ENCODE peak calls at places on chromosomes 2 and 18, in four cellular contexts. D is H7, J is astrocyte, B is prostate gland. T is an unnamed sample.
A peak's percentile ranks its signal among the peaks of the same experiment; 100 is the strongest.

GRCh38 chr18:76972838-76973237 is 150.5 kb downstream of the ZNF236 start:
- DNase-seq in J (peak; percentile 16), B (no peak), D (no peak), T (no peak)

GRCh38 chr2:172442072-172442895 is 14.9 kb downstream of the ITGA6 start:
- DNase-seq in D (no peak), B (peak; percentile 36), J (peak; percentile 96), T (peak; percentile 100)

GRCh38 chr18:40874233-40874632 is 1080.8 kb upstream of the PIK3C3 start:
- DNase-seq in J (peak; percentile 51), D (no peak), B (no peak), T (peak; percentile 96)

GRCh38 chr2:171394164-171394725 is 39.5 kb downstream of the METTL8 start:
- DNase-seq in B (no peak), J (no peak), D (no peak), T (no peak)

GRCh38 chr2:227228061-227228667 is 63.7 kb downstream of the COL4A3 start:
- DNase-seq in J (no peak), B (peak; percentile 63), D (no peak), T (peak; percentile 70)

GRCh38 chr18:51425475-51425874 is 228.0 kb upstream of the MEX3C start:
- DNase-seq in D (no peak), J (no peak), B (no peak), T (peak; percentile 7)

GRCh38 chr18:45621068-45621511 is 5.8 kb downstream of the SLC14A2 start:
- DNase-seq in J (no peak), D (peak; percentile 78), B (no peak), T (peak; percentile 48)

GRCh38 chr18:42574871-42575270 is 540.6 kb downstream of the RIT2 start:
- DNase-seq in B (no peak), J (no peak), D (no peak), T (no peak)

GRCh38 chr2:131146255-131146654 is 41.1 kb downstream of the PLEKHB2 start:
- DNase-seq in B (no peak), D (no peak), J (no peak), T (no peak)

GRCh38 chr2:230435431-230435830 is 19.4 kb downstream of the SP100 start:
- DNase-seq in D (no peak), J (no peak), B (no peak), T (peak; percentile 69)

GRCh38 chr18:3538456-3538855 is 88.5 kb downstream of the TGIF1 start:
- DNase-seq in D (no peak), J (no peak), B (peak; percentile 12), T (no peak)

GRCh38 chr2:55011741-55012574 is 38.3 kb downstream of the RTN4 start:
- DNase-seq in D (no peak), B (no peak), J (no peak), T (peak; percentile 26)

GRCh38 chr2:26243643-26244478 is 571 bp downstream of the HADHA start:
- DNase-seq in J (peak; percentile 23), B (no peak), D (peak; percentile 28), T (peak; percentile 71)

GRCh38 chr2:153163055-153163454 is 315.5 kb downstream of the RPRM start:
- DNase-seq in D (peak; percentile 29), J (peak; percentile 2), B (peak; percentile 9), T (peak; percentile 35)

GRCh38 chr2:121008978-121009377 is 273.3 kb downstream of the GLI2 start:
- DNase-seq in J (no peak), D (peak; percentile 87), B (no peak), T (no peak)

GRCh38 chr18:9468998-9469397 is 6.3 kb upstream of the RALBP1 start:
- DNase-seq in J (no peak), B (no peak), D (no peak), T (no peak)

GRCh38 chr2:202514732-202515131 is 120.0 kb upstream of the FAM117B start:
- DNase-seq in B (no peak), J (no peak), D (no peak), T (no peak)

GRCh38 chr18:77329651-77330050 is 80.0 kb downstream of the GALR1 start:
- DNase-seq in B (no peak), J (no peak), D (no peak), T (no peak)

GRCh38 chr2:105953942-105954341 is 209.2 kb downstream of the NCK2 start:
- DNase-seq in J (no peak), D (no peak), B (no peak), T (no peak)

GRCh38 chr2:18411571-18411970 is 148.9 kb downstream of the RDH14 start:
- DNase-seq in D (no peak), B (no peak), J (no peak), T (no peak)

GRCh38 chr2:239962890-239963591 is 62.1 kb downstream of the NDUFA10 start:
- DNase-seq in D (no peak), B (no peak), J (no peak), T (no peak)

GRCh38 chr2:67727623-67728022 is 330.5 kb downstream of the ETAA1 start:
- DNase-seq in B (no peak), D (no peak), J (no peak), T (no peak)

GRCh38 chr2:54767921-54768320 is 44.5 kb downstream of the EML6 start:
- DNase-seq in B (no peak), J (peak; percentile 53), D (no peak), T (peak; percentile 97)

GRCh38 chr2:188884051-188884450 is 90.1 kb upstream of the COL3A1 start:
- DNase-seq in J (peak; percentile 69), B (no peak), D (no peak), T (no peak)

GRCh38 chr2:164771897-164772296 is 69.7 kb downstream of the COBLL1 start:
- DNase-seq in J (no peak), D (no peak), B (no peak), T (no peak)

GRCh38 chr18:55152801-55153200 is 193.5 kb upstream of the CCDC68 start:
- DNase-seq in B (no peak), D (no peak), J (peak; percentile 69), T (peak; percentile 88)

GRCh38 chr2:33278245-33278943 is 198.1 kb upstream of the RASGRP3 start:
- DNase-seq in B (no peak), D (no peak), J (no peak), T (no peak)

GRCh38 chr2:206250041-206250897 is 24.2 kb upstream of the ZDBF2 start:
- DNase-seq in D (peak; percentile 68), J (no peak), B (no peak), T (no peak)

GRCh38 chr2:175049671-175050070 is 44.5 kb upstream of the CHN1 start:
- DNase-seq in D (no peak), B (no peak), J (no peak), T (peak; percentile 19)

GRCh38 chr2:66962625-66963207 is 434.4 kb upstream of the ETAA1 start:
- DNase-seq in D (no peak), J (peak; percentile 39), B (no peak), T (no peak)

GRCh38 chr2:159185401-159186130 is 100.9 kb downstream of the WDSUB1 start:
- DNase-seq in D (peak; percentile 71), J (peak; percentile 99), B (no peak), T (peak; percentile 22)

GRCh38 chr18:32389868-32390267 is 80.8 kb downstream of the GAREM1 start:
- DNase-seq in D (no peak), J (no peak), B (no peak), T (peak; percentile 50)

GRCh38 chr2:70887208-70887549 is 48.5 kb upstream of the ATP6V1B1 start:
- DNase-seq in D (no peak), B (no peak), J (no peak), T (no peak)
- H3K4me3 ChIP-seq in D (peak overlapping the region; percentile 43), B (peak overlapping the region; percentile 4), J (peak overlapping the region; percentile 23), T (peak overlapping the region; percentile 20)

GRCh38 chr2:85481818-85482777 is 56.9 kb upstream of the MAT2A start:
- DNase-seq in J (no peak), D (no peak), B (no peak), T (no peak)
- H3K4me3 ChIP-seq in J (no peak overlapping the region), D (no peak overlapping the region), B (no peak overlapping the region), T (no peak overlapping the region)

GRCh38 chr2:85585781-85586105 is 1.5 kb downstream of the VAMP5 start:
- DNase-seq in B (no peak), J (peak; percentile 86), D (no peak), T (no peak)
- H3K4me3 ChIP-seq in B (no peak overlapping the region), J (no peak overlapping the region), D (no peak overlapping the region), T (no peak overlapping the region)

GRCh38 chr2:232833830-232834229 is 36.2 kb upstream of the SNORC start:
- DNase-seq in B (no peak), D (no peak), J (no peak), T (no peak)

GRCh38 chr2:232839680-232840079 is 30.4 kb upstream of the SNORC start:
- DNase-seq in D (no peak), B (peak; percentile 41), J (no peak), T (no peak)

GRCh38 chr2:232836934-232837333 is 33.1 kb upstream of the SNORC start:
- DNase-seq in D (no peak), B (no peak), J (no peak), T (no peak)

GRCh38 chr2:232842689-232843088 is 27.4 kb upstream of the SNORC start:
- DNase-seq in B (no peak), J (no peak), D (no peak), T (no peak)

GRCh38 chr2:232838406-232838874 is 31.6 kb upstream of the SNORC start:
- DNase-seq in B (no peak), J (peak; percentile 32), D (no peak), T (peak; percentile 48)
- H3K4me3 ChIP-seq in B (no peak overlapping the region), J (no peak overlapping the region), D (no peak overlapping the region), T (no peak overlapping the region)

DNA sequence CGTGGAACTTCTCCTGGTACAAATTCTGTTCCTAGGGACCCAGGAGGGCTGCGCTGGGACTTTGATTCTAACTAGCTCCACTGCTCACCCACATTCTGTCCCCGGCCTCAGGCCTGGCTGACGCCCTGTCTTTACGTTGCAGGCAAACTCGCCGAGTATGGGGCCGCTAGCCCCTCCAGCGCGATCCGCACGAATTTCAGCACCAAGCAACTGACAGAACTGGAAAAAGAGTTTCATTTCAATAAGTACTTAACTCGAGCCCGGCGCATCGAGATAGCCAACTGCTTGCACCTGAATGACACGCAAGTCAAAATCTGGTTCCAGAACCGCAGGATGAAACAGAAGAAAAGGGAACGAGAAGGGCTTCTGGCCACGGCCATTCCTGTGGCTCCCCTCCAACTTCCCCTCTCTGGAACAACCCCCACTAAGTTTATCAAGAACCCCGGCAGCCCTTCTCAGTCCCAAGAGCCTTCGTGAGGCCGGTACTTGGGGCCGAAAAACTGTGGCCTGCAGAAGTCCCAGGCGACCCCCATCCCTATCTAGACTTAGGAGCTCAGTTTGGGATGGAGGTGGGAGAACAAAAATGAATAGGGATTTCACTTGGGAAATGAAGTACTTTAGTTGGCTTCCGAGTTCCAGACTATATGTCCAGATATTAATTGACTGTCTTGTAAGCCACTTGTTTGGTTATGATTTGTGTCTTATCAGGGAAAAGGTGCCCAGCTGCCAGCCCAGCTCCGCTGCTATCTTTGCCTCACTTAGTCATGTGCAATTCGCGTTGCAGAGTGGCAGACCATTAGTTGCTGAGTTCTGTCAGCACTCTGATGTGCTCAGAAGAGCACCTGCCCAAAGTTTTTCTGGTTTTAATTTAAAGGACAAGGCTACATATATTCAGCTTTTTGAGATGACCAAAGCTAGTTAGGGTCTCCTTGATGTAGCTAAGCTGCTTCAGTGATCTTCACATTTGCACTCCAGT is 1.5 kb downstream of the HOXD1 start:
- DNase-seq in J (no peak), D (peak; percentile 54), B (no peak), T (no peak)
- H3K4me3 ChIP-seq in J (no peak overlapping the region), D (no peak overlapping the region), B (peak overlapping the region; percentile 29), T (no peak overlapping the region)

GRCh38 chr18:48943333-48943732 is 7.4 kb downstream of the SMAD7 start:
- DNase-seq in B (no peak), D (peak; percentile 8), J (no peak), T (no peak)
- H3K4me3 ChIP-seq in B (no peak overlapping the region), D (no peak overlapping the region), J (peak overlapping the region; percentile 43), T (no peak overlapping the region)

GRCh38 chr2:237669129-237669627 is 41.8 kb downstream of the LRRFIP1 start:
- DNase-seq in B (no peak), D (no peak), J (no peak), T (no peak)
- H3K4me3 ChIP-seq in B (no peak overlapping the region), D (no peak overlapping the region), J (peak overlapping the region; percentile 25), T (no peak overlapping the region)